ENCODE peak calls at places on chromosomes 5 and 9, in six cellular contexts. One of them, this sample, is unnamed.

GRCh38 chr9:32954642-32955041 is 46.8 kb downstream of the APTX start:
- DNase-seq in HFFc6: peak
- DNase-seq in lower lobe of right lung: no peak
- DNase-seq in colonic mucosa: no peak
- DNase-seq in MCF 10A: peak
- DNase-seq in GM12865: no peak
- DNase-seq in this sample: no peak

GRCh38 chr5:1515311-1515920 is 8.3 kb downstream of the LPCAT1 start:
- DNase-seq in GM12865: no peak
- DNase-seq in lower lobe of right lung: peak
- DNase-seq in colonic mucosa: peak
- DNase-seq in MCF 10A: no peak
- DNase-seq in HFFc6: no peak
- DNase-seq in this sample: no peak

GRCh38 chr9:134556531-134557068 is 85.0 kb upstream of the COL5A1 start:
- DNase-seq in colonic mucosa: no peak
- DNase-seq in MCF 10A: no peak
- DNase-seq in HFFc6: no peak
- DNase-seq in GM12865: no peak
- DNase-seq in lower lobe of right lung: no peak
- DNase-seq in this sample: no peak

GRCh38 chr5:92552206-92553160 is 1028.5 kb downstream of the NR2F1-AS1 start:
- DNase-seq in GM12865: no peak
- DNase-seq in HFFc6: peak
- DNase-seq in lower lobe of right lung: no peak
- DNase-seq in MCF 10A: peak
- DNase-seq in colonic mucosa: no peak
- DNase-seq in this sample: no peak

GRCh38 chr9:33159760-33160127 is 7.4 kb downstream of the B4GALT1 start:
- DNase-seq in GM12865: peak
- DNase-seq in lower lobe of right lung: peak
- DNase-seq in colonic mucosa: peak
- DNase-seq in HFFc6: peak
- DNase-seq in MCF 10A: peak
- DNase-seq in this sample: no peak

GRCh38 chr9:76177924-76178323 is 216.3 kb downstream of the RFK start:
- DNase-seq in colonic mucosa: no peak
- DNase-seq in lower lobe of right lung: no peak
- DNase-seq in HFFc6: no peak
- DNase-seq in MCF 10A: no peak
- DNase-seq in GM12865: no peak
- DNase-seq in this sample: no peak

GRCh38 chr5:140261403-140262171 is 41.3 kb downstream of the PFDN1 start:
- DNase-seq in lower lobe of right lung: peak
- DNase-seq in GM12865: no peak
- DNase-seq in MCF 10A: peak
- DNase-seq in HFFc6: peak
- DNase-seq in colonic mucosa: peak
- DNase-seq in this sample: no peak

GRCh38 chr5:160242140-160242539 is 12.8 kb downstream of the FABP6 start:
- DNase-seq in HFFc6: no peak
- DNase-seq in GM12865: no peak
- DNase-seq in lower lobe of right lung: no peak
- DNase-seq in MCF 10A: no peak
- DNase-seq in colonic mucosa: no peak
- DNase-seq in this sample: no peak

GRCh38 chr5:28770307-28770706 is 1731.9 kb upstream of the CDH9 start:
- DNase-seq in colonic mucosa: no peak
- DNase-seq in MCF 10A: no peak
- DNase-seq in lower lobe of right lung: no peak
- DNase-seq in GM12865: no peak
- DNase-seq in HFFc6: no peak
- DNase-seq in this sample: no peak

GRCh38 chr5:131316026-131316425 is 52.2 kb downstream of the CDC42SE2 start:
- DNase-seq in HFFc6: no peak
- DNase-seq in MCF 10A: no peak
- DNase-seq in colonic mucosa: no peak
- DNase-seq in GM12865: no peak
- DNase-seq in lower lobe of right lung: no peak
- DNase-seq in this sample: no peak

GRCh38 chr5:154131817-154132216 is 58.7 kb upstream of the GALNT10 start:
- DNase-seq in colonic mucosa: no peak
- DNase-seq in lower lobe of right lung: no peak
- DNase-seq in MCF 10A: no peak
- DNase-seq in GM12865: no peak
- DNase-seq in HFFc6: no peak
- DNase-seq in this sample: no peak

GRCh38 chr9:38486056-38486455 is 61.8 kb upstream of the IGFBPL1 start:
- DNase-seq in lower lobe of right lung: no peak
- DNase-seq in colonic mucosa: no peak
- DNase-seq in HFFc6: no peak
- DNase-seq in GM12865: no peak
- DNase-seq in MCF 10A: no peak
- DNase-seq in this sample: no peak

GRCh38 chr5:134554319-134555222 is 29.1 kb downstream of the JADE2 start:
- DNase-seq in lower lobe of right lung: peak
- DNase-seq in HFFc6: peak
- DNase-seq in GM12865: peak
- DNase-seq in colonic mucosa: peak
- DNase-seq in MCF 10A: peak
- DNase-seq in this sample: no peak

GRCh38 chr5:160507181-160507811 is 85.6 kb downstream of the PTTG1 start:
- DNase-seq in GM12865: peak
- DNase-seq in colonic mucosa: no peak
- DNase-seq in lower lobe of right lung: no peak
- DNase-seq in HFFc6: peak
- DNase-seq in MCF 10A: peak
- DNase-seq in this sample: no peak

GRCh38 chr9:131419716-131420115 is 25.8 kb downstream of the PRRC2B start:
- DNase-seq in colonic mucosa: no peak
- DNase-seq in lower lobe of right lung: no peak
- DNase-seq in MCF 10A: no peak
- DNase-seq in GM12865: no peak
- DNase-seq in HFFc6: no peak
- DNase-seq in this sample: no peak

GRCh38 chr9:95666785-95667155 is 150.0 kb upstream of the PTCH1 start:
- DNase-seq in GM12865: no peak
- DNase-seq in lower lobe of right lung: no peak
- DNase-seq in HFFc6: no peak
- DNase-seq in MCF 10A: no peak
- DNase-seq in colonic mucosa: no peak
- DNase-seq in this sample: no peak

GRCh38 chr9:136973618-136974617 is 3.4 kb upstream of the PTGDS start:
- DNase-seq in lower lobe of right lung: no peak
- DNase-seq in colonic mucosa: no peak
- DNase-seq in MCF 10A: no peak
- DNase-seq in HFFc6: no peak
- DNase-seq in GM12865: no peak
- DNase-seq in this sample: no peak

GRCh38 chr5:50687548-50687947 is 21.1 kb downstream of the PARP8 start:
- DNase-seq in GM12865: no peak
- DNase-seq in HFFc6: no peak
- DNase-seq in lower lobe of right lung: no peak
- DNase-seq in MCF 10A: no peak
- DNase-seq in colonic mucosa: no peak
- DNase-seq in this sample: no peak

GRCh38 chr9:76271755-76272154 is 122.5 kb downstream of the RFK start:
- DNase-seq in MCF 10A: no peak
- DNase-seq in lower lobe of right lung: no peak
- DNase-seq in GM12865: no peak
- DNase-seq in colonic mucosa: no peak
- DNase-seq in HFFc6: no peak
- DNase-seq in this sample: no peak

GRCh38 chr9:15416880-15417279 is 5.8 kb upstream of the SNAPC3 start:
- DNase-seq in HFFc6: peak
- DNase-seq in GM12865: peak
- DNase-seq in colonic mucosa: peak
- DNase-seq in lower lobe of right lung: no peak
- DNase-seq in MCF 10A: peak
- DNase-seq in this sample: peak

GRCh38 chr5:136038635-136039034 is 9.8 kb downstream of the TGFBI start:
- DNase-seq in colonic mucosa: no peak
- DNase-seq in GM12865: no peak
- DNase-seq in MCF 10A: peak
- DNase-seq in lower lobe of right lung: no peak
- DNase-seq in HFFc6: no peak
- DNase-seq in this sample: no peak

GRCh38 chr9:93217706-93218105 is 33.8 kb downstream of the WNK2 start:
- DNase-seq in MCF 10A: no peak
- DNase-seq in lower lobe of right lung: peak
- DNase-seq in HFFc6: no peak
- DNase-seq in GM12865: no peak
- DNase-seq in colonic mucosa: peak
- DNase-seq in this sample: no peak

GRCh38 chr5:78404682-78405293 is 44.4 kb downstream of the SCAMP1 start:
- DNase-seq in HFFc6: no peak
- DNase-seq in MCF 10A: no peak
- DNase-seq in GM12865: peak
- DNase-seq in colonic mucosa: no peak
- DNase-seq in lower lobe of right lung: no peak
- DNase-seq in this sample: no peak

GRCh38 chr5:88671808-88672499 is 211.0 kb downstream of the MEF2C start:
- DNase-seq in GM12865: no peak
- DNase-seq in colonic mucosa: no peak
- DNase-seq in MCF 10A: no peak
- DNase-seq in HFFc6: no peak
- DNase-seq in lower lobe of right lung: no peak
- DNase-seq in this sample: peak

GRCh38 chr5:92544567-92544966 is 1036.5 kb downstream of the NR2F1-AS1 start:
- DNase-seq in MCF 10A: no peak
- DNase-seq in GM12865: no peak
- DNase-seq in lower lobe of right lung: no peak
- DNase-seq in HFFc6: no peak
- DNase-seq in colonic mucosa: no peak
- DNase-seq in this sample: no peak

GRCh38 chr9:133959171-133959570 is 33.0 kb downstream of the VAV2 start:
- DNase-seq in GM12865: no peak
- DNase-seq in MCF 10A: no peak
- DNase-seq in colonic mucosa: no peak
- DNase-seq in HFFc6: no peak
- DNase-seq in lower lobe of right lung: peak
- DNase-seq in this sample: no peak

GRCh38 chr9:124307379-124308030 is 49.8 kb downstream of the NEK6 start:
- DNase-seq in MCF 10A: no peak
- DNase-seq in colonic mucosa: no peak
- DNase-seq in lower lobe of right lung: no peak
- DNase-seq in GM12865: no peak
- DNase-seq in HFFc6: no peak
- DNase-seq in this sample: no peak

GRCh38 chr5:103244398-103244797 is 14.2 kb upstream of the MACIR start:
- DNase-seq in lower lobe of right lung: no peak
- DNase-seq in colonic mucosa: no peak
- DNase-seq in GM12865: no peak
- DNase-seq in HFFc6: no peak
- DNase-seq in MCF 10A: no peak
- DNase-seq in this sample: no peak
- TF ChIP-seq CTCF in lower lobe of right lung: no peak
- TF ChIP-seq CTCF in colonic mucosa: no peak
- TF ChIP-seq CTCF in GM12865: no peak
- TF ChIP-seq CTCF in HFFc6: no peak
- TF ChIP-seq CTCF in MCF 10A: no peak
- TF ChIP-seq CTCF in this sample: no peak

DNA sequence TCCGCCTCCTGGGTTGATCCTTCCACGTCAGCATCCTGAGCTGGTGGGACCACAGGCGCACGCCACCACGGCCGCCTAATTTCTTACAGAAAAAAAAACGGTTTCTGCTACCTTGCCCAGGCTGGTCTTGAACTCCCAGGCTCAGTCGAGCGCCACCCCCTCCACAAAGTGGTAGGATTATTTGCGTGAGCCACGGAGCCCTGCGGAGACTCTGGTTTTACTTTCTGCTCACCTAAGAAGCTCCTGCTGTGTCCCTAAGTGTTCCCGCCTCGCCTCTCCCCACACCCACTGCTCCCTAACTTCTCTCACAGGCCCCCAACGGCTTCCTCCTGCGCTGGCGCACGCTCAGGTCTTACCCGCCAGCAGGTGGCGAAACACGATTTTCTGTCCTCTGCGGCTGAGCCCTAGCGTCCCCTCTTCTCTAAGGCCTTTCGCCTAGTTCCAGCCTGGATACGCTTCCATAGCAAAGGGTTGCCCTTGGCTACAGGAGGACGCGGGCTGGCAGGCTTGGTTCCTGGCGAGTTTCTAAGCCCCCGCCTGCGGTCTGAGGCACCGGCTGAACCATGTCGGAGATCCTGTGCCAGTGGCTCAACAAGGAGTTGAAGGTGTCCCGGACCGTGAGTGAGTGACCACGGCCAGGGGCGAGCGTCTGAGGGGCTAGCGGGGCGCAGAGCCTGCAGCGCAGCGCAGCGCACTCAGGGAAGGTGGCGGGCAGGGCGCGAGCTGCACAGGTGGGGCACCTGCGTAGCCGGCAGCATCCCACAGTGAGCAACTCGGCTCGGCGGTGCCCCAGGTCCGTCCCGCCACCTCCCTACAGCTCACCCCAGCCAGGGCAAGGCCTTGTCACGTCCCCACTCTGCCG is at the start of gene SPEF2:
- DNase-seq in MCF 10A: peak
- DNase-seq in colonic mucosa: peak
- DNase-seq in lower lobe of right lung: peak
- DNase-seq in GM12865: peak
- DNase-seq in HFFc6: peak
- DNase-seq in this sample: peak
- TF ChIP-seq CTCF in MCF 10A: peak
- TF ChIP-seq CTCF in colonic mucosa: peak
- TF ChIP-seq CTCF in lower lobe of right lung: peak
- TF ChIP-seq CTCF in GM12865: peak
- TF ChIP-seq CTCF in HFFc6: peak
- TF ChIP-seq CTCF in this sample: peak

GRCh38 chr5:149869266-149869875 is 75.2 kb downstream of the PDE6A start:
- DNase-seq in HFFc6: no peak
- DNase-seq in GM12865: no peak
- DNase-seq in lower lobe of right lung: no peak
- DNase-seq in colonic mucosa: peak
- DNase-seq in MCF 10A: no peak
- DNase-seq in this sample: no peak
- TF ChIP-seq CTCF in HFFc6: no peak
- TF ChIP-seq CTCF in GM12865: no peak
- TF ChIP-seq CTCF in lower lobe of right lung: no peak
- TF ChIP-seq CTCF in colonic mucosa: no peak
- TF ChIP-seq CTCF in MCF 10A: no peak
- TF ChIP-seq CTCF in this sample: no peak

GRCh38 chr9:7780261-7780988 is 19.2 kb downstream of the DMAC1 start:
- DNase-seq in GM12865: no peak
- DNase-seq in lower lobe of right lung: no peak
- DNase-seq in colonic mucosa: no peak
- DNase-seq in MCF 10A: no peak
- DNase-seq in HFFc6: peak
- DNase-seq in this sample: no peak

GRCh38 chr9:7783635-7784063 is 15.9 kb downstream of the DMAC1 start:
- DNase-seq in colonic mucosa: no peak
- DNase-seq in HFFc6: no peak
- DNase-seq in MCF 10A: no peak
- DNase-seq in lower lobe of right lung: no peak
- DNase-seq in GM12865: no peak
- DNase-seq in this sample: no peak

GRCh38 chr9:7785813-7786212 is 13.8 kb downstream of the DMAC1 start:
- DNase-seq in lower lobe of right lung: no peak
- DNase-seq in MCF 10A: no peak
- DNase-seq in colonic mucosa: no peak
- DNase-seq in HFFc6: no peak
- DNase-seq in GM12865: no peak
- DNase-seq in this sample: no peak

GRCh38 chr9:7784472-7784871 is 15.1 kb downstream of the DMAC1 start:
- DNase-seq in colonic mucosa: no peak
- DNase-seq in lower lobe of right lung: no peak
- DNase-seq in MCF 10A: no peak
- DNase-seq in HFFc6: no peak
- DNase-seq in GM12865: no peak
- DNase-seq in this sample: no peak

GRCh38 chr9:7782390-7783120 is 17.0 kb downstream of the DMAC1 start:
- DNase-seq in HFFc6: no peak
- DNase-seq in GM12865: no peak
- DNase-seq in lower lobe of right lung: no peak
- DNase-seq in MCF 10A: no peak
- DNase-seq in colonic mucosa: no peak
- DNase-seq in this sample: no peak
- TF ChIP-seq CTCF in HFFc6: no peak
- TF ChIP-seq CTCF in GM12865: no peak
- TF ChIP-seq CTCF in lower lobe of right lung: no peak
- TF ChIP-seq CTCF in MCF 10A: no peak
- TF ChIP-seq CTCF in colonic mucosa: no peak
- TF ChIP-seq CTCF in this sample: no peak